ENCODE peak calls at places on chromosomes 6 and 20, in five cellular contexts. W is esophagus squamous epithelium, C is sigmoid colon, F is upper lobe of left lung, E is heart right ventricle. K is an unnamed sample.

GRCh38 chr6:39231386-39231785 is 2.1 kb upstream of the KCNK5 start:
- DNase-seq in W (no peak), C (no peak), F (no peak), E (no peak), K (no peak)

GRCh38 chr20:5008743-5009142 is 7.4 kb upstream of the SLC23A2 start:
- DNase-seq in W (no peak), C (no peak), F (peak; percentile 48), E (no peak), K (no peak)

GRCh38 chr20:32036716-32037355 is 15.2 kb upstream of the HCK start:
- DNase-seq in W (no peak), C (no peak), F (no peak), E (no peak), K (no peak)

GRCh38 chr6:88761237-88762031 is 202.0 kb downstream of the RNGTT start:
- DNase-seq in W (no peak), C (no peak), F (no peak), E (no peak), K (no peak)

GRCh38 chr6:128597956-128598355 is 77.6 kb upstream of the PTPRK start:
- DNase-seq in W (no peak), C (no peak), F (no peak), E (no peak), K (no peak)

GRCh38 chr6:160360955-160361354 is 12.8 kb downstream of the SLC22A3 start:
- DNase-seq in W (no peak), C (no peak), F (no peak), E (no peak), K (no peak)

GRCh38 chr6:137159912-137160311 is 13.5 kb downstream of the IL22RA2 start:
- DNase-seq in W (no peak), C (no peak), F (no peak), E (no peak), K (no peak)

GRCh38 chr6:43217351-43217750 is 11.9 kb downstream of the DNPH1 start:
- DNase-seq in W (no peak), C (no peak), F (peak; percentile 46), E (no peak), K (no peak)

GRCh38 chr6:39362487-39362865 is 40.0 kb upstream of the KCNK16 start:
- DNase-seq in W (no peak), C (no peak), F (no peak), E (no peak), K (no peak)

GRCh38 chr20:61048292-61048691 is 203.8 kb upstream of the CDH4 start:
- DNase-seq in W (no peak), C (no peak), F (no peak), E (no peak), K (no peak)

GRCh38 chr6:44054635-44055559 is 72.4 kb downstream of the MRPL14 start:
- DNase-seq in W (no peak), C (no peak), F (no peak), E (no peak), K (no peak)

GRCh38 chr20:20956586-20956985 is 149.6 kb downstream of the LINC00237 start:
- DNase-seq in W (no peak), C (no peak), F (no peak), E (no peak), K (no peak)

GRCh38 chr6:19356692-19357091 is 480.5 kb upstream of the ID4 start:
- DNase-seq in W (no peak), C (no peak), F (no peak), E (no peak), K (no peak)

GRCh38 chr20:5714261-5715041 is 35.8 kb upstream of the SHLD1 start:
- DNase-seq in W (no peak), C (no peak), F (no peak), E (no peak), K (peak; percentile 92)

GRCh38 chr20:50335105-50335504 is 144.5 kb downstream of the CEBPB start:
- DNase-seq in W (no peak), C (peak; percentile 56), F (peak; percentile 63), E (no peak), K (no peak)

GRCh38 chr20:2820084-2820895 is 4.1 kb downstream of the TMEM239 start:
- DNase-seq in W (no peak), C (no peak), F (no peak), E (peak; percentile 23), K (no peak)

GRCh38 chr6:41167173-41167963 is 4.5 kb upstream of the TREM2 start:
- DNase-seq in W (no peak), C (no peak), F (no peak), E (no peak), K (no peak)

GRCh38 chr20:13212750-13213149 is 8.3 kb upstream of the ISM1 start:
- DNase-seq in W (no peak), C (no peak), F (no peak), E (no peak), K (no peak)

GRCh38 chr20:1130849-1131248 is 12.4 kb downstream of the PSMF1 start:
- DNase-seq in W (no peak), C (no peak), F (peak; percentile 59), E (peak; percentile 43), K (no peak)

GRCh38 chr20:59955131-59955796 is 3.0 kb upstream of the CDH26 start:
- DNase-seq in W (no peak), C (no peak), F (no peak), E (no peak), K (no peak)

GRCh38 chr6:159012201-159012600 is 12.2 kb upstream of the RSPH3 start:
- DNase-seq in W (no peak), C (no peak), F (no peak), E (no peak), K (no peak)

GRCh38 chr6:112571886-112572285 is 224.8 kb downstream of the RFPL4B start:
- DNase-seq in W (no peak), C (no peak), F (no peak), E (no peak), K (no peak)

GRCh38 chr6:18439581-18439980 is 52.4 kb downstream of the RNF144B start:
- DNase-seq in W (no peak), C (no peak), F (no peak), E (no peak), K (no peak)

GRCh38 chr20:2705931-2706645 is 13.5 kb downstream of the EBF4 start:
- DNase-seq in W (no peak), C (no peak), F (no peak), E (no peak), K (no peak)

GRCh38 chr6:81777586-81778268 is 25.2 kb upstream of the TENT5A start:
- DNase-seq in W (no peak), C (no peak), F (no peak), E (no peak), K (no peak)

GRCh38 chr20:18657575-18657974 is 69.7 kb downstream of the DTD1 start:
- DNase-seq in W (no peak), C (no peak), F (no peak), E (no peak), K (no peak)

GRCh38 chr6:139821669-139822223 is 447.3 kb upstream of the CITED2 start:
- DNase-seq in W (no peak), C (no peak), F (no peak), E (no peak), K (no peak)

GRCh38 chr20:35952480-35953410 is 1.6 kb downstream of the SCAND1 start:
- DNase-seq in W (no peak), C (no peak), F (peak; percentile 36), E (no peak), K (no peak)

GRCh38 chr20:34546751-34547181 is 11.8 kb upstream of the MAP1LC3A start:
- DNase-seq in W (no peak), C (no peak), F (no peak), E (no peak), K (no peak)

GRCh38 chr20:45867129-45867810 is 9.9 kb downstream of the ZSWIM3 start:
- DNase-seq in W (no peak), C (peak; percentile 9), F (no peak), E (no peak), K (no peak)

GRCh38 chr20:51831891-51832675 is 29.8 kb upstream of the SALL4 start:
- DNase-seq in W (no peak), C (no peak), F (no peak), E (no peak), K (no peak)

GRCh38 chr6:26125015-26125690 is 37.9 kb downstream of the HFE start:
- DNase-seq in W (no peak), C (no peak), F (no peak), E (no peak), K (peak; percentile 22)

GRCh38 chr20:4829494-4830211 is 107.9 kb downstream of the PRND start:
- DNase-seq in W (no peak), C (peak; percentile 56), F (peak; percentile 68), E (no peak), K (no peak)

GRCh38 chr6:156779206-156780116 is 2.3 kb downstream of the ARID1B start:
- DNase-seq in W (no peak), C (peak; percentile 74), F (peak; percentile 50), E (peak; percentile 63), K (peak; percentile 67)

GRCh38 chr6:165059032-165059431 is 250.4 kb downstream of the C6orf118 start:
- DNase-seq in W (no peak), C (no peak), F (no peak), E (no peak), K (no peak)

GRCh38 chr6:165056292-165056691 is 253.1 kb downstream of the C6orf118 start:
- DNase-seq in W (no peak), C (no peak), F (no peak), E (no peak), K (no peak)

GRCh38 chr6:165055231-165055630 is 254.2 kb downstream of the C6orf118 start:
- DNase-seq in W (no peak), C (no peak), F (no peak), E (no peak), K (no peak)

GRCh38 chr6:165060636-165061190 is 248.7 kb downstream of the C6orf118 start:
- DNase-seq in W (no peak), C (no peak), F (no peak), E (no peak), K (no peak)
- H3K9me3 ChIP-seq in W (no peaks in the 10 kb centered on the region), C (no peaks in the 10 kb centered on the region), F (no peaks in the 10 kb centered on the region), E (no peaks in the 10 kb centered on the region), K (no peaks in the 10 kb centered on the region)

GRCh38 chr20:10511507-10512231 is 76.6 kb downstream of the SLX4IP start:
- DNase-seq in W (peak; percentile 51), C (peak; percentile 96), F (peak; percentile 97), E (peak; percentile 54), K (peak; percentile 81)
- H3K4me3 ChIP-seq in W (no peak overlapping the region), C (no peak overlapping the region), F (no peak overlapping the region), E (no peak overlapping the region), K (no peak overlapping the region)

GRCh38 chr6:170004585-170005210 is 253.3 kb downstream of the ERMARD start:
- DNase-seq in W (no peak), C (peak; percentile 13), F (no peak), E (no peak), K (no peak)
- H3K9me3 ChIP-seq in W (no peaks in the 10 kb centered on the region), C (no peaks in the 10 kb centered on the region), F (peaks cover 16% of the 10 kb centered on the region), E (peaks cover 9% of the 10 kb centered on the region), K (no peaks in the 10 kb centered on the region)

DNA sequence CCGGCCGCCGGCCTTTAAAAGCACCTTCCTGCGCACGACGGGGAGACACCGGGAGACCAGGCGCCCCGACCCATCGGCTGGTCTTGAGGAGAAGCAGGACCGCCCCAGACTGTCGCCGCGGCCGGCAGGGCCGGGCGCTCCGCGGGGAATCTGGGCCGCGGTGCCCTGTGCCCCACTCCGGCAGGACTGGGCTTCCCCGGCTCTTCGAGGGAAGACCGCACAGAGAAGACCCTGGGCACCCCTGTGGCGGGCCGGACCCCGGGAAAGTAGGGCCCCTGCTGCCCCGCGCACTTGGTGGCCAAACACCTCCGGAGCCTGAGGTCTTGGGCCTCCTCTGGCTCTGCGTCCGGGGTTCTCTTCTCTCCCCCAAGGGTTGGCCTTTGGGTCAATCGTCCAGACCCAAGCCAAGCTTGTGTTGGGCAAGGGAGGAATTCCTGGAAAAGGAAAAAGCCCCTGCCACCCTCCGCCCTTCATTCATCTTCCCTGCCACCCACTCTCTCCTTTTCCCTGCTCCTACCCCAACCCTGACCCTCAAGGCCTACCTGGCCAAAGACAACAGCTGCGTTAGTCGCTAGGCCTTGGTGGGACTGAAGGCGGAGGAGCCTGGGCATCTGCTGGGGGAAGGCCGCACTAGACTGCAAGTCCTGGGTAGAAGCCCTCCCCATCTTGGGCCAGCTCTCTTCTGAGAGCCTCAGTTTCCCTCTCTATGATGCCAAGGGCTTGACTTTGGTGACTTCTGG is 7.9 kb upstream of the FOXC1 start:
- DNase-seq in W (no peak), C (no peak), F (no peak), E (no peak), K (no peak)
- H3K4me3 ChIP-seq in W (no peak overlapping the region), C (no peak overlapping the region), F (no peak overlapping the region), E (no peak overlapping the region), K (no peak overlapping the region)

K was measured in CD8-positive, alpha-beta memory T cell.